ENCODE peak calls at places on chromosomes 6 and 20, in four cellular contexts. V is mammary epithelial cell, W is gastrocnemius medialis, F is body of pancreas. J is an unnamed sample.

GRCh38 chr6:125974214-125974866 is 12.0 kb upstream of the TRMT11 start:
- DNase-seq in V (peak; percentile 37), W (no peak), F (no peak), J (peak; percentile 83)

GRCh38 chr20:44540834-44541233 is 19.0 kb upstream of the SERINC3 start:
- DNase-seq in F (no peak), W (no peak), V (peak; percentile 71), J (peak; percentile 58)

GRCh38 chr6:20416567-20417345 is 15.1 kb downstream of the E2F3 start:
- DNase-seq in V (no peak), W (no peak), F (no peak), J (no peak)

GRCh38 chr6:115675443-115675842 is 385.2 kb downstream of the FRK start:
- DNase-seq in F (no peak), V (no peak), W (no peak), J (no peak)

GRCh38 chr6:44615621-44616020 is 228.1 kb downstream of the CDC5L start:
- DNase-seq in V (no peak), W (no peak), F (no peak), J (no peak)

GRCh38 chr6:41040101-41040910 is 1.3 kb upstream of the UNC5CL start:
- DNase-seq in W (peak; percentile 50), F (peak; percentile 89), V (peak; percentile 62), J (peak; percentile 20)

GRCh38 chr20:433300-433975 is 25.3 kb downstream of the RBCK1 start:
- DNase-seq in F (no peak), V (peak; percentile 69), W (no peak), J (no peak)

GRCh38 chr6:166618866-166619761 is 7.9 kb downstream of the RPS6KA2 start:
- DNase-seq in F (no peak), W (no peak), V (no peak), J (peak; percentile 95)

GRCh38 chr6:126145386-126145785 is 159.0 kb downstream of the TRMT11 start:
- DNase-seq in V (no peak), W (no peak), F (no peak), J (no peak)

DNA sequence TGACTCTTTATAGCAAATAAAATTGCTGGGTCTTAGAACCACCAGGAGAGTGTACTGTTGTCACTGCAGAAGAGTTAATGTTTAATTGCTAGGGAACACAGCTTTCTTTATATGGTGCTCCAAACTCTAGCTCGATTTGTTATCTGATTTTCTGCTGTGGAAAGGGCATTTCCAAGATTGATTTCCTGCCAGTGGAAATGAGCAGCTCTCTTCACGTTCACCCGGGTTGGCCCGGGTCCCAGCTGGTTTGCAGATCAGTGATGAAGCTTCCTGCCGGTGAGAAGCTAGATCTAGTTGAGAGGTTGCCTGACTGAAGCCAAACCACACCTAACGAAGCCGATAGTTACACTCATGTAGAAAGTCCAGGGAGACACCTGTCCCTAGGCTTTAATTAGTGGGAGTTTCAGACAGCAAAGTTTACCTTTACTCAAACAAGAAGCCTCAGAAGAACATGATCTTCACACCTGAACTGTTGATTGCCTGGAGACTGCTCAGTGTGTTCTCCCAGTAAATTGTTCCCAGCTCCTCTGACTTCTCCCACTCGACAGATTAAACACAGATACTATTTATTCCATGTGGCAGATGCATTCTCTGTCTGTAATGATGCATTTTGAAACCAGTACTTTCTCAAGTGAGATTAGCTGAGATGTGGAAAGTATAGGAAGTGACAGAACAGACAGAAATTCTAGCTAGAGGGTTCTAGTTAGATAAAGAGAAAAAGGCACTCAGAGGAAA is 27.8 kb downstream of the PAQR8 start:
- DNase-seq in V (peak; percentile 72), F (peak; percentile 84), W (no peak), J (peak; percentile 42)
- H3K4me3 ChIP-seq in V (no peak overlapping the region), F (no peak overlapping the region), W (no peak overlapping the region), J (no peak overlapping the region)

DNA sequence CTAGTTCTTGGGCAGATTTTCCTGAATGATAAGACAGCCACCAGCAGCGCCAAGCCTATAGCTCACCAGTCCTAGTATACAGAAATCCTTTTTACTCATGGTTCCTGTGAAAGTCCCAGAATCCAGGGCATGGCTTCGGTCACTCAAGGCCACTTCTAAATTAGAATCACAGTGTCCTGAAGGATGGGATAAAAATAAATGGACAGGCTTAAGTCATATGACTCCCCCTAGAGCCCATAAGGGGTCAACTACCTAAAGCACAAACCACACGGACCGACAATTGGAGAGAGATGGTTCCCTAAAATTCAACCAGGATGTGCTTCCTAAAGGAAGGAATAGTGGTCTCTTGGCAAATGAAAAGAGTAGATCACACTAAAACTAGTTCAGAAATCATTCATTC is 404.1 kb upstream of the PLCB4 start:
- DNase-seq in V (no peak), W (no peak), F (no peak), J (no peak)
- TF ChIP-seq CTCF in V (no peak), W (no peak), F (no peak), J (no peak)

GRCh38 chr6:167976708-167977107 is 20.8 kb upstream of the KIF25 start:
- DNase-seq in V (no peak), F (no peak), W (no peak), J (no peak)
- H3K4me3 ChIP-seq in V (no peak overlapping the region), F (no peak overlapping the region), W (no peak overlapping the region), J (no peak overlapping the region)

GRCh38 chr20:37903317-37904007 is 535 bp downstream of the VSTM2L start:
- DNase-seq in V (no peak), F (no peak), W (no peak), J (no peak)
- TF ChIP-seq CTCF in V (peak; percentile 36), F (no peak), W (no peak), J (no peak)

GRCh38 chr20:64040231-64041039 is 4.5 kb downstream of the C20orf204 start:
- DNase-seq in F (no peak), V (no peak), W (no peak), J (no peak)

GRCh38 chr20:64041781-64042771 is 6.1 kb downstream of the C20orf204 start:
- DNase-seq in W (no peak), F (no peak), V (no peak), J (no peak)

GRCh38 chr20:64039293-64040160 is 3.5 kb downstream of the C20orf204 start:
- DNase-seq in V (no peak), W (no peak), F (no peak), J (no peak)

GRCh38 chr20:64038579-64039292 is 2.8 kb downstream of the C20orf204 start:
- DNase-seq in W (peak; percentile 41), V (peak; percentile 80), F (peak; percentile 75), J (peak; percentile 76)

GRCh38 chr20:64041040-64041780 is 5.2 kb downstream of the C20orf204 start:
- DNase-seq in F (no peak), V (no peak), W (no peak), J (no peak)
- H3K4me3 ChIP-seq in F (no peak overlapping the region), V (no peak overlapping the region), W (no peak overlapping the region), J (no peak overlapping the region)

GRCh38 chr6:129732034-129732433 is 22.1 kb upstream of the ARHGAP18 start:
- DNase-seq in W (no peak), F (no peak), V (no peak), J (no peak)
- TF ChIP-seq CTCF in W (no peak), F (no peak), V (no peak), J (no peak)

DNA sequence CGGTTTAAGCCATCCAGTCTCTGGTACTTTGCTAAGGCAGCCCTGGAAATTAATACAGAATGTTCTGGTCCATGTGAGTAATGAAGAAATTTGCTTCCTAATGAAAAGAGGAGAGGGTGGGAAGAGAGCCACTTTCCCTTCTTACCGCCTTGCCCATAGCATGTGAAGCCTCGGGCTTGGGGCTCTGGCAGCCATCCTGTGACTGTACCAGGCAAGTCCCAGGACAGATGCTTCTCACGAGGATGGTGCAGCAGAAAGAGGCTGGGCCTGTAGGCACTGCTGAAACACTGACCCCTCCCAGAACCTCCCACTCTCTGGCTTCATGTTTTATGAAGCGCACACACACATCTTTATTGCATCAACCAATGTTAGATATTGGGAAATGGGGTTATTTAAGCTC is 74.8 kb downstream of the IYD start:
- DNase-seq in W (no peak), V (no peak), F (no peak), J (no peak)
- H3K4me3 ChIP-seq in W (no peak overlapping the region), V (no peak overlapping the region), F (no peak overlapping the region), J (no peak overlapping the region)

GRCh38 chr6:145042559-145042958 is 692.8 kb downstream of the EPM2A start:
- DNase-seq in V (no peak), F (no peak), W (no peak), J (no peak)
- TF ChIP-seq CTCF in V (peak; percentile 5), F (no peak), W (no peak), J (peak; percentile 6)

GRCh38 chr20:7792131-7792869 is 148.0 kb downstream of the HAO1 start:
- DNase-seq in W (no peak), F (no peak), V (peak; percentile 63), J (peak; percentile 18)
- H3K4me3 ChIP-seq in W (no peak overlapping the region), F (no peak overlapping the region), V (no peak overlapping the region), J (no peak overlapping the region)

J was measured in cardiac fibroblast.